ENCODE peak calls at places on chromosomes 4 and X, in eight cellular contexts. F, D, N, T, U, W, E and C are unnamed samples.

GRCh38 chr4:47482326-47482725 is 2.7 kb upstream of the ATP10D start:
- DNase-seq in N (no peak), W (no peak), D (no peak), E (no peak), T (no peak), F (peak), U (no peak), C (no peak)

GRCh38 chr4:82372874-82373815 is 646 bp downstream of the HNRNPD start:
- DNase-seq in E (peak), W (peak), F (peak), N (peak), D (no peak), U (peak), T (peak), C (peak)

GRCh38 chr4:3307060-3307459 is 14.2 kb downstream of the RGS12 start:
- DNase-seq in D (no peak), E (no peak), N (peak), W (no peak), T (peak), F (no peak), U (no peak), C (peak)

GRCh38 chr4:109996531-109996930 is 83.8 kb downstream of the EGF start:
- DNase-seq in T (no peak), F (no peak), E (no peak), N (no peak), D (no peak), W (no peak), U (no peak), C (no peak)

GRCh38 chr4:137421796-137422195 is 110.5 kb downstream of the PCDH18 start:
- DNase-seq in N (no peak), F (peak), E (no peak), U (no peak), D (no peak), T (no peak), W (no peak), C (no peak)

GRCh38 chrX:552496-552895 is 78.1 kb upstream of the SHOX start:
- DNase-seq in F (no peak), W (no peak), D (no peak), N (no peak), E (no peak), U (no peak), T (no peak), C (no peak)

GRCh38 chrX:35561985-35562384 is 236.2 kb upstream of the MAGEB16 start:
- DNase-seq in D (no peak), F (no peak), E (no peak), T (no peak), N (no peak), W (no peak), U (no peak), C (no peak)

GRCh38 chr4:1246901-1247810 is 1.8 kb downstream of the CTBP1 start:
- DNase-seq in T (peak), W (peak), E (peak), N (peak), U (peak), F (no peak), D (peak), C (peak)

GRCh38 chrX:22748093-22748999 is 251.4 kb upstream of the DDX53 start:
- DNase-seq in W (peak), N (peak), F (peak), D (no peak), T (peak), E (peak), U (peak), C (no peak)

GRCh38 chr4:75726577-75726976 is 2.2 kb downstream of the USO1 start:
- DNase-seq in D (no peak), E (no peak), N (no peak), T (no peak), F (no peak), U (no peak), W (no peak), C (no peak)

GRCh38 chrX:9312922-9313867 is 151.7 kb upstream of the TBL1X start:
- DNase-seq in N (no peak), U (peak), W (peak), F (no peak), E (no peak), D (no peak), T (peak), C (no peak)

GRCh38 chrX:15973299-15973698 is 118.7 kb upstream of the AP1S2 start:
- DNase-seq in U (peak), E (peak), T (peak), D (no peak), N (no peak), W (peak), F (peak), C (no peak)

GRCh38 chr4:40629401-40630334 is at the start of gene RBM47:
- DNase-seq in F (peak), D (peak), N (peak), E (peak), U (peak), T (peak), W (peak), C (no peak)

GRCh38 chr4:80071643-80072606 is 1.1 kb downstream of the ANTXR2 start:
- DNase-seq in D (no peak), U (peak), F (peak), N (peak), T (peak), W (peak), E (peak), C (peak)

GRCh38 chr4:174496631-174497442 is 25.5 kb downstream of the HPGD start:
- DNase-seq in T (no peak), F (no peak), D (no peak), W (no peak), E (no peak), N (no peak), U (peak), C (no peak)

GRCh38 chrX:23634181-23634580 is 33.1 kb upstream of the PRDX4 start:
- DNase-seq in U (no peak), D (no peak), F (no peak), N (no peak), T (no peak), E (no peak), W (no peak), C (no peak)

GRCh38 chr4:127533028-127533700 is 99.6 kb upstream of the INTU start:
- DNase-seq in U (peak), N (peak), D (no peak), T (no peak), E (no peak), W (no peak), F (peak), C (peak)

GRCh38 chr4:54226399-54227260 is 2.5 kb upstream of the PDGFRA start:
- DNase-seq in T (peak), D (no peak), F (peak), U (peak), E (peak), W (no peak), N (peak), C (no peak)

GRCh38 chrX:14673764-14674163 is 144.4 kb downstream of the GLRA2 start:
- DNase-seq in U (peak), E (no peak), T (no peak), D (no peak), N (no peak), F (peak), W (no peak), C (no peak)

GRCh38 chr4:144501231-144501780 is 144.7 kb upstream of the HHIP start:
- DNase-seq in U (no peak), N (no peak), E (no peak), D (no peak), F (no peak), T (no peak), W (no peak), C (no peak)

GRCh38 chr4:74293558-74293957 is 14.7 kb upstream of the EPGN start:
- DNase-seq in T (no peak), W (no peak), F (peak), N (no peak), D (no peak), U (no peak), E (no peak), C (no peak)

GRCh38 chr4:166012129-166013078 is 139.4 kb downstream of the TLL1 start:
- DNase-seq in N (no peak), E (no peak), U (no peak), W (no peak), F (peak), D (no peak), T (no peak), C (no peak)

GRCh38 chr4:138438608-138439007 is 196.5 kb upstream of the SLC7A11 start:
- DNase-seq in F (peak), E (no peak), U (no peak), W (no peak), T (no peak), N (no peak), D (no peak), C (no peak)

GRCh38 chrX:120426599-120426998 is 42.5 kb downstream of the LAMP2 start:
- DNase-seq in D (no peak), U (no peak), E (no peak), F (peak), W (no peak), N (no peak), T (no peak), C (no peak)

GRCh38 chr4:165369522-165369921 is 9.3 kb upstream of the CPE start:
- DNase-seq in T (no peak), W (no peak), E (no peak), N (no peak), F (no peak), U (peak), D (no peak), C (no peak)

GRCh38 chr4:184420881-184421416 is 53.4 kb downstream of the IRF2 start:
- DNase-seq in E (peak), T (no peak), F (no peak), N (no peak), D (no peak), W (no peak), U (no peak), C (no peak)

GRCh38 chr4:153212755-153213154 is 8.5 kb downstream of the TRIM2 start:
- DNase-seq in D (no peak), N (no peak), F (no peak), U (no peak), T (no peak), E (no peak), W (no peak), C (no peak)

GRCh38 chrX:107849747-107850478 is 24.2 kb downstream of the MID2 start:
- DNase-seq in T (peak), N (no peak), W (no peak), D (no peak), U (no peak), F (no peak), E (no peak), C (no peak)

GRCh38 chr4:24382381-24382780 is 202.0 kb downstream of the DHX15 start:
- DNase-seq in W (no peak), E (no peak), F (peak), T (no peak), D (no peak), U (no peak), N (no peak), C (no peak)

GRCh38 chrX:56557376-56557929 is 6.0 kb upstream of the UBQLN2 start:
- DNase-seq in W (no peak), N (no peak), E (no peak), D (no peak), F (no peak), T (no peak), U (no peak), C (no peak)

GRCh38 chr4:122045533-122045932 is 93.7 kb upstream of the TRPC3 start:
- DNase-seq in T (no peak), W (peak), D (no peak), F (peak), N (no peak), E (no peak), U (no peak), C (no peak)

GRCh38 chr4:48130100-48130499 is 4.0 kb downstream of the TXK start:
- DNase-seq in T (no peak), F (no peak), N (no peak), D (no peak), U (no peak), W (no peak), E (no peak), C (no peak)

GRCh38 chrX:125132274-125132673 is 187.4 kb upstream of the TEX13C start:
- DNase-seq in E (peak), F (no peak), W (peak), D (no peak), N (no peak), T (no peak), U (no peak), C (no peak)

GRCh38 chrX:15686818-15687685 is 22.4 kb upstream of the CLTRN start:
- DNase-seq in W (peak), N (peak), F (peak), E (peak), D (no peak), T (peak), U (peak), C (no peak)

GRCh38 chr4:11469900-11470708 is 41.4 kb upstream of the HS3ST1 start:
- DNase-seq in D (no peak), W (no peak), T (peak), N (no peak), E (no peak), U (no peak), F (no peak), C (no peak)

GRCh38 chr4:83259586-83259985 is 25.0 kb downstream of the COQ2 start:
- DNase-seq in N (no peak), F (no peak), E (no peak), T (no peak), W (no peak), U (no peak), D (no peak), C (no peak)

GRCh38 chrX:152639426-152639825 is 1.7 kb downstream of the GABRQ start:
- DNase-seq in E (no peak), F (no peak), W (no peak), U (no peak), D (no peak), T (no peak), N (no peak), C (no peak)

GRCh38 chrX:152641256-152641875 is 3.7 kb downstream of the GABRQ start:
- DNase-seq in N (no peak), T (peak), E (peak), W (no peak), U (no peak), D (no peak), F (no peak), C (no peak)

GRCh38 chrX:152640039-152640818 is 2.5 kb downstream of the GABRQ start:
- DNase-seq in W (no peak), F (peak), N (no peak), T (no peak), U (no peak), E (no peak), D (no peak), C (no peak)

GRCh38 chrX:152642931-152643525 is 5.3 kb downstream of the GABRQ start:
- DNase-seq in D (no peak), W (no peak), N (no peak), U (no peak), E (no peak), F (no peak), T (no peak), C (no peak)

GRCh38 chrX:152641996-152642395 is 4.3 kb downstream of the GABRQ start:
- DNase-seq in N (no peak), U (no peak), E (peak), W (no peak), D (no peak), T (peak), F (no peak), C (no peak)
- H3K4me3 ChIP-seq in N (no peak), U (no peak), E (no peak), W (no peak), D (no peak), T (no peak), F (no peak), C (no peak)

DNA sequence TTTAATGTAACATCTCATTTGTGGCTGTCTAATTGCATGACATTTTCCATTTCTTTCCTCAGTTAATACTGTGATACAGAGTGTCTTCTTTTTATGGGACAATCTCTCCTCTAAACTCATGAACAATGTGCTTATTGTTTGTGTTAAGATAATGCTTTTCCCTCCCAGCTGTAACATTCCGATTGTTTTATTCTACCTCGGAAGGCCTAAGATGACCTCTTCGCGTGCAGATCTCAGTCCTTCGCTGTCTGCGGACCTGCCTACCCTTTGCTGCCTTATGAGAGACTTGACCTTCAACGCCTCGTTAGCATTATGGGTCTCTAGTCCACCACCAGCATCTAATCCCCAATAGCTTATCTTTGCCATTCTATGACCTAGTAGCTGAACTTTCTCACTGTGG is 29.8 kb upstream of the ZFP42 start:
- DNase-seq in E (no peak), U (no peak), N (no peak), D (no peak), F (no peak), T (no peak), W (no peak), C (no peak)
- H3K27ac ChIP-seq in E (no peak), U (no peak), N (no peak), D (peak), F (no peak), T (no peak), W (no peak), C (no peak)

DNA sequence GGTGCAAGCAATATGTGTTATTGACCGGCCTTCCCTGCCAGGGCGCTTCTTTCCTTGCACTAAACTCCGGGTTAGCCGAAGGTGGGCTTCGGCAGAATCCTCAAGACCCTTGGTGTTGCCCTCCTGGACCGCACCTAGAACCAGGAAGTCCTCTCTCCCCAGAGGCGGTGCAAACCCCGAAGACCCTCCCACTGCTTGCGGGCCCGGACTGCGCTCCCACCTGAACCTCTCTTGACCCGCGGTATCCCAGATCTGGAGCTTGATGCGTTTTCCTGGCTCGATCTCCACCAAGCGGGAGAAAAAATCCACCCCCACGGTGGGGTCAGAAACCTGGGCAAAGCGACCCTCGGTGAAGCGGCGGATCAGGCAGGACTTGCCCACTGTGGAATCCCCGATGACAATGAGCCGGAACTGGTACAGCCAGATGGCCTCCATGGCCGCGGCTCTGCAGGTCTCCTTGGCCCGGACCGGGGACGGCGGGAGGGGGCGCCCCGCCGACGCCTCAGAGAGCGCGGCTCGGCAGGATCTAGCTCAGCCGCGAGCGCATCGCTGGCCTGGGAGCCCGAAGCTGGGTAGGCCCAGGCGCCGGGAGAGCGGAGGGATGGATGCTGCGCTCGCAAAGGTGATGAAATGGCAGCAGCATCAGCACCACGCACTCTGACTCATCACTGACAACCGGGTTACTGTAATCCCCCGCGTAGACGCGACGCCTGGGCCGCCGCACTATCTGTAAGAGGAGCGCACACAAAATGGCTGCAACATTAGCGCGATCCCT is at the start of gene RAB39B:
- DNase-seq in W (peak), D (peak), E (peak), U (peak), T (peak), F (peak), N (peak), C (no peak)
- H3K4me3 ChIP-seq in W (no peak), D (peak), E (peak), U (peak), T (peak), F (peak), N (no peak), C (peak)

DNA sequence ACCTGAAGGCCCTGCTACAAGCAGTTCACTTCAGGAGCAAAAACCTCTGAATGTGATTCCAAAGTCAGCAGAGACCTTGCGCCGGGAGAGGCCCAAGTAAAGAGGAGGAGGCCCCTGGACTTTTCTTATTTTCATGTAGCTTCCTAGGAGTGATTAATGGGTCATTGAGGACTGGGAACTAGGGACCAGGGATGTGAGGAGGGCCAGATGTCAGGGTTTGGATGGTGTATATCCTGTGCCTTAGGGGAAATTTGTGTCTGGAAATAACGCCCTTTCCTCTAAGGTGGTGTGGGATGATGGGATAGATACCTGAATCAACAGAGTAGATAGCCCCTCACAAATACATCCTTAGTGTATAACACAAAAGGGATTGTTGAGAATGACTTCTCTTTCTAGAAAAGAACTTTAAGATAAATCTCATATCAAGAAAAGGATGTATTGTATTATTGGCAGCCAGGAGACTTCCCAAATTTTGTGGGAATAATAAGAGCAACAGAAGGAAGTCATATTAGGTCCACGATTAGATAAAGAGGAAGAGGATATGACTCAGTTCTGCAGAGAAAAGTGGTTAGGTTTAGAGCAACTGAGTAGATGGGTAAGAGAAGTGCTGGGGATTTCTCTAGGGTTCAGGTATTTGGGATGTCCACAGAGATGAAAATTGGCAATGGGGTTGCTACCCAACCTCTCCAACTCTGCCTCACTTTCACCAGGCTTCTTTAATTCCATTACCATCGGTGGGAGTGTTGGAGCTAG is 1.1 kb downstream of the ITGB1BP2 start:
- DNase-seq in T (no peak), N (no peak), D (no peak), F (peak), E (no peak), W (no peak), U (no peak), C (no peak)
- H3K27ac ChIP-seq in T (no peak), N (peak), D (no peak), F (no peak), E (no peak), W (no peak), U (peak), C (peak)

GRCh38 chrX:50097121-50097520 is 103.7 kb downstream of the AKAP4 start:
- DNase-seq in E (no peak), D (no peak), W (no peak), F (no peak), N (no peak), T (no peak), U (no peak), C (no peak)
- H3K4me3 ChIP-seq in E (no peak), D (no peak), W (no peak), F (no peak), N (no peak), T (no peak), U (no peak), C (no peak)

DNA sequence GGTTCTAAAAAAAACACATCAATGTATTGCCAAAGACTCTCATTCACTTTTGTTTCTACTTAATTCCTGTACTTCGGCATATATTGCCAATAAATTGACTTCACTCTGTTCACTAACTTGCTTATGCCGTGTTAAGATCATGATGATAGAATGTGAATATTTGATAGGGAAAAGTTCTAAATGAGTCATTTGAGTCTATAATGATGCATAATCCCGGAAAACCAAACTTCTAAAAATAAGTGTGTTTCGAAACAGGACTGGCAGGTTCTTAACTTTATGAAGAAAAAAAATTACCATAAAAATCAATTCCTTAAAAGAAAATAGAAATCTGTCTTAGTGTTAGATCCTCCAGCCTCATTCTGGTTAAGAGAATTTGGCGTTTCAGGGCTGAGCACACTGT is 387.5 kb upstream of the FTHL17 start:
- DNase-seq in F (peak), T (no peak), U (no peak), W (no peak), E (no peak), D (no peak), N (no peak), C (no peak)
- H3K27ac ChIP-seq in F (no peak), T (no peak), U (no peak), W (no peak), E (no peak), D (no peak), N (no peak), C (no peak)